ENCODE peak calls at places on chromosome X, in five cellular contexts. F, A, T, U and P are unnamed samples.

GRCh38 chrX:80335062-80335830 is 85.0 kb upstream of the TENT5D start:
- DNase-seq in F (peak), A (peak), T (peak), U (peak), P (peak)

GRCh38 chrX:56766554-56767412 is 37.7 kb downstream of the NBDY start:
- DNase-seq in F (no peak), A (peak), T (peak), U (no peak), P (no peak)

GRCh38 chrX:136353519-136354095 is 52.8 kb downstream of the ADGRG4 start:
- DNase-seq in F (no peak), A (no peak), T (no peak), U (no peak), P (no peak)

GRCh38 chrX:139106111-139106510 is 394.6 kb upstream of the FGF13 start:
- DNase-seq in F (no peak), A (no peak), T (no peak), U (no peak), P (no peak)

GRCh38 chrX:73447311-73447794 is 500 bp downstream of the CDX4 start:
- DNase-seq in F (peak), A (no peak), T (no peak), U (no peak), P (no peak)

GRCh38 chrX:53071604-53072417 is 10.4 kb upstream of the TSPYL2 start:
- DNase-seq in F (peak), A (peak), T (peak), U (peak), P (peak)

GRCh38 chrX:149476513-149476912 is 28.6 kb downstream of the IDS start:
- DNase-seq in F (no peak), A (no peak), T (no peak), U (no peak), P (no peak)

GRCh38 chrX:145817666-145818521 is at the start of gene SLITRK2:
- DNase-seq in F (peak), A (no peak), T (no peak), U (no peak), P (no peak)

GRCh38 chrX:84501798-84502628 is at the start of gene HDX:
- DNase-seq in F (peak), A (peak), T (peak), U (peak), P (peak)

GRCh38 chrX:48902135-48902534 is 4.4 kb downstream of the PQBP1 start:
- DNase-seq in F (no peak), A (no peak), T (no peak), U (no peak), P (no peak)

GRCh38 chrX:48902776-48903175 is 5.0 kb downstream of the PQBP1 start:
- DNase-seq in F (no peak), A (no peak), T (no peak), U (no peak), P (no peak)

GRCh38 chrX:48904180-48904579 is 6.5 kb downstream of the PQBP1 start:
- DNase-seq in F (no peak), A (no peak), T (no peak), U (no peak), P (no peak)

GRCh38 chrX:48904626-48905025 is 6.8 kb downstream of the SLC35A2 start:
- DNase-seq in F (no peak), A (no peak), T (no peak), U (no peak), P (no peak)

DNA sequence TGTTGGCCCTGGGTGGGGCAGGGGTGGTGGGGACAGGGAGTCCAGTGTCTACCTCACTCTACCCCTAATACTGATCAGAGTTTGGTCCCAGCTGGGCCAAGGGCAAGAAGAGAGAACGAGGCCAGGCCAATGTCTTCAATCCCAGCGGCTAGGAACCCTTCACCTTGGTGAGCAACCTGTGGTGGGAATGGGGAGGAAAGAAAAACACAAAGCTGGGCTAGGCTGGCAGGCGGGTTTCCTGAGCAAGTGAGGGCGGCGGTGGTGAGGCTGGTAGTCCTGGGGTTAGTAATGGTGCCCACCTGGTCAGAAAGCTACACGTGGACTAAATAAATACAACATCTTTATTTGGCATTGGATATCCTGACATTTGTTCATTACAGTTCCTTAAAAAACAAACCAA is 5.6 kb downstream of the PQBP1 start:
- DNase-seq in F (no peak), A (no peak), T (no peak), U (no peak), P (no peak)
- TF ChIP-seq POLR2A in F (no peak), A (no peak), T (no peak), U (no peak), P (no peak)

GRCh38 chrX:102154900-102155805 is 624 bp downstream of the BEX5 start:
- DNase-seq in F (no peak), A (no peak), T (peak), U (no peak), P (no peak)
- TF ChIP-seq POLR2A in F (no peak), A (no peak), T (no peak), U (no peak), P (no peak)

GRCh38 chrX:49100704-49101628 is 21.3 kb upstream of the WDR45 start:
- DNase-seq in F (peak), A (peak), T (peak), U (peak), P (peak)
- TF ChIP-seq POLR2A in F (peak), A (no peak), T (peak), U (peak), P (peak)

GRCh38 chrX:72314242-72314641 is 8.5 kb upstream of the CITED1 start:
- DNase-seq in F (no peak), A (no peak), T (no peak), U (no peak), P (no peak)

GRCh38 chrX:72314881-72315280 is 9.2 kb upstream of the CITED1 start:
- DNase-seq in F (no peak), A (no peak), T (no peak), U (no peak), P (no peak)

GRCh38 chrX:72316408-72317079 is 10.8 kb upstream of the CITED1 start:
- DNase-seq in F (no peak), A (no peak), T (no peak), U (no peak), P (no peak)

GRCh38 chrX:72312311-72312940 is 6.7 kb upstream of the CITED1 start:
- DNase-seq in F (peak), A (no peak), T (no peak), U (no peak), P (no peak)

GRCh38 chrX:72313757-72314156 is 8.0 kb upstream of the CITED1 start:
- DNase-seq in F (no peak), A (no peak), T (no peak), U (no peak), P (no peak)
- TF ChIP-seq POLR2A in F (no peak), A (no peak), T (no peak), U (no peak), P (no peak)

GRCh38 chrX:134807039-134807729 is 148.9 kb upstream of the PLAC1 start:
- DNase-seq in F (no peak), A (peak), T (peak), U (peak), P (peak)
- TF ChIP-seq POLR2A in F (peak), A (peak), T (peak), U (peak), P (peak)

GRCh38 chrX:119574394-119575266 is at the start of gene UBE2A:
- DNase-seq in F (peak), A (peak), T (peak), U (peak), P (peak)
- TF ChIP-seq POLR2A in F (peak), A (peak), T (peak), U (peak), P (peak)